ENCODE peak calls at places on chromosomes 2 and 18, in five cellular contexts. L is effector CD8-positive, alpha-beta T cell; P is NCI-H446; I is T-cell; Z is iPS DF 19.7. V is an unnamed sample.

GRCh38 chr2:182318466-182319309 is 108.1 kb downstream of the PDE1A start:
- DNase-seq in L (no peak), P (peak; percentile 51), I (no peak), Z (no peak), V (no peak)

GRCh38 chr2:178473931-178474330 is 4.5 kb downstream of the FKBP7 start:
- DNase-seq in L (no peak), P (peak; percentile 52), I (no peak), Z (no peak), V (no peak)

GRCh38 chr2:185628985-185629384 is 109.6 kb upstream of the FSIP2 start:
- DNase-seq in L (no peak), P (no peak), I (no peak), Z (peak; percentile 50), V (no peak)

GRCh38 chr2:46814160-46814559 is 101.4 kb downstream of the MCFD2 start:
- DNase-seq in L (no peak), P (peak; percentile 58), I (no peak), Z (no peak), V (no peak)

GRCh38 chr2:191166756-191167445 is 16.1 kb upstream of the STAT4 start:
- DNase-seq in L (no peak), P (no peak), I (no peak), Z (no peak), V (no peak)

GRCh38 chr18:22585821-22586220 is 168.1 kb upstream of the CTAGE1 start:
- DNase-seq in L (no peak), P (no peak), I (no peak), Z (no peak), V (no peak)

GRCh38 chr2:74052732-74053712 is 68.3 kb downstream of the TET3 start:
- DNase-seq in L (no peak), P (no peak), I (peak; percentile 27), Z (no peak), V (no peak)

GRCh38 chr2:232389327-232389726 is 10.8 kb downstream of the ALPP start:
- DNase-seq in L (no peak), P (no peak), I (no peak), Z (no peak), V (no peak)

GRCh38 chr2:9336534-9337354 is 86.6 kb downstream of the ITGB1BP1 start:
- DNase-seq in L (no peak), P (peak; percentile 97), I (no peak), Z (no peak), V (no peak)

GRCh38 chr18:11981633-11982366 is 493 bp downstream of the IMPA2 start:
- DNase-seq in L (no peak), P (no peak), I (no peak), Z (no peak), V (peak; percentile 55)

GRCh38 chr18:37672001-37672400 is 106.4 kb upstream of the CELF4 start:
- DNase-seq in L (no peak), P (no peak), I (no peak), Z (no peak), V (no peak)

GRCh38 chr2:232349946-232350635 is 28.5 kb upstream of the ALPP start:
- DNase-seq in L (no peak), P (no peak), I (no peak), Z (no peak), V (no peak)

GRCh38 chr18:27377251-27377650 is 192.1 kb upstream of the CHST9 start:
- DNase-seq in L (no peak), P (no peak), I (no peak), Z (no peak), V (no peak)

GRCh38 chr18:34159691-34160185 is 65.0 kb downstream of the NOL4 start:
- DNase-seq in L (no peak), P (no peak), I (no peak), Z (no peak), V (no peak)

GRCh38 chr18:76558881-76559667 is 64.0 kb upstream of the ZNF516 start:
- DNase-seq in L (no peak), P (no peak), I (no peak), Z (no peak), V (no peak)

GRCh38 chr2:133569416-133569815 is 1.2 kb upstream of the NCKAP5 start:
- DNase-seq in L (no peak), P (no peak), I (no peak), Z (no peak), V (no peak)

GRCh38 chr18:51066273-51066672 is 36.3 kb downstream of the SMAD4 start:
- DNase-seq in L (no peak), P (no peak), I (no peak), Z (no peak), V (no peak)

GRCh38 chr2:1553671-1554295 is 140.5 kb downstream of the TPO start:
- DNase-seq in L (no peak), P (no peak), I (no peak), Z (no peak), V (no peak)

GRCh38 chr18:44130365-44130942 is 550.2 kb upstream of the SETBP1 start:
- DNase-seq in L (no peak), P (peak; percentile 87), I (no peak), Z (peak; percentile 20), V (peak; percentile 23)

GRCh38 chr2:88329815-88330603 is 122.5 kb downstream of the FOXI3 start:
- DNase-seq in L (no peak), P (no peak), I (no peak), Z (no peak), V (no peak)

GRCh38 chr18:26034850-26035497 is 55.4 kb downstream of the SS18 start:
- DNase-seq in L (no peak), P (no peak), I (no peak), Z (no peak), V (no peak)

GRCh38 chr2:44655401-44655864 is 286.1 kb upstream of the SIX3 start:
- DNase-seq in L (no peak), P (no peak), I (no peak), Z (no peak), V (no peak)

GRCh38 chr2:174195253-174195652 is 53.1 kb downstream of the OLA1 start:
- DNase-seq in L (no peak), P (no peak), I (no peak), Z (no peak), V (no peak)

GRCh38 chr2:155930312-155930711 is 402.2 kb downstream of the NR4A2 start:
- DNase-seq in L (no peak), P (no peak), I (no peak), Z (no peak), V (no peak)

GRCh38 chr2:222670191-222671038 is 1.0 kb upstream of the MOGAT1 start:
- DNase-seq in L (no peak), P (no peak), I (no peak), Z (no peak), V (no peak)

GRCh38 chr2:222939208-222939846 is 78.5 kb downstream of the ACSL3 start:
- DNase-seq in L (peak; percentile 2), P (peak; percentile 22), I (peak; percentile 26), Z (peak; percentile 45), V (peak; percentile 48)

GRCh38 chr2:206989306-206989705 is 50.0 kb downstream of the CPO start:
- DNase-seq in L (no peak), P (peak; percentile 23), I (no peak), Z (no peak), V (peak; percentile 10)

GRCh38 chr2:100539221-100539620 is 23.6 kb upstream of the PDCL3 start:
- DNase-seq in L (no peak), P (no peak), I (no peak), Z (no peak), V (no peak)

GRCh38 chr2:45984896-45985488 is 312.2 kb upstream of the EPAS1 start:
- DNase-seq in L (no peak), P (no peak), I (no peak), Z (no peak), V (no peak)

GRCh38 chr2:15223887-15224286 is 337.2 kb downstream of the NBAS start:
- DNase-seq in L (no peak), P (no peak), I (no peak), Z (no peak), V (no peak)

GRCh38 chr18:67475673-67476072 is 40.8 kb downstream of the DSEL start:
- DNase-seq in L (no peak), P (no peak), I (no peak), Z (no peak), V (no peak)

GRCh38 chr2:70041666-70042065 is 45.6 kb upstream of the PCBP1 start:
- DNase-seq in L (no peak), P (no peak), I (no peak), Z (no peak), V (no peak)